ENCODE peak calls at places on chromosomes 2 and 18, in four cellular contexts. D, K, X and Y are unnamed samples.

GRCh38 chr2:221447310-221447709 is 124.8 kb downstream of the EPHA4 start:
- DNase-seq in D (no peak), K (no peak), X (peak; percentile 51), Y (no peak)

GRCh38 chr18:57150828-57151227 is 3.9 kb downstream of the BOD1L2 start:
- DNase-seq in D (no peak), K (no peak), X (peak; percentile 61), Y (no peak)

GRCh38 chr2:203875471-203875870 is 7.9 kb downstream of the CTLA4 start:
- DNase-seq in D (no peak), K (no peak), X (no peak), Y (no peak)

GRCh38 chr2:188786368-188786781 is 187.8 kb upstream of the COL3A1 start:
- DNase-seq in D (no peak), K (no peak), X (no peak), Y (no peak)

GRCh38 chr2:170895023-170895759 is 33.9 kb upstream of the GORASP2 start:
- DNase-seq in D (no peak), K (no peak), X (no peak), Y (no peak)

GRCh38 chr2:213751446-213751845 is 467.2 kb downstream of the SPAG16 start:
- DNase-seq in D (no peak), K (no peak), X (no peak), Y (no peak)

GRCh38 chr2:85161626-85161960 is 28.4 kb downstream of the TCF7L1 start:
- DNase-seq in D (no peak), K (no peak), X (no peak), Y (no peak)

GRCh38 chr2:192119536-192119935 is 75.2 kb downstream of the TMEFF2 start:
- DNase-seq in D (no peak), K (no peak), X (no peak), Y (no peak)

GRCh38 chr18:56139792-56140254 is 498.6 kb downstream of the TXNL1 start:
- DNase-seq in D (peak; percentile 61), K (peak; percentile 51), X (no peak), Y (peak; percentile 42)

GRCh38 chr18:55100817-55101457 is 141.7 kb upstream of the CCDC68 start:
- DNase-seq in D (no peak), K (no peak), X (no peak), Y (no peak)

GRCh38 chr18:50877545-50878265 is 1.2 kb upstream of the ME2 start:
- DNase-seq in D (no peak), K (no peak), X (no peak), Y (no peak)

GRCh38 chr2:219387284-219388126 is at the start of gene DNPEP:
- DNase-seq in D (peak; percentile 97), K (peak; percentile 94), X (peak; percentile 95), Y (peak; percentile 97)

GRCh38 chr2:39871291-39871761 is 92.3 kb upstream of the THUMPD2 start:
- DNase-seq in D (no peak), K (no peak), X (no peak), Y (no peak)

GRCh38 chr2:162091325-162092007 is 17.5 kb upstream of the DPP4 start:
- DNase-seq in D (no peak), K (no peak), X (peak; percentile 64), Y (no peak)

GRCh38 chr2:216352653-216353270 is 19.5 kb downstream of the MARCHF4 start:
- DNase-seq in D (no peak), K (no peak), X (no peak), Y (no peak)

GRCh38 chr18:741931-742512 is 29.6 kb upstream of the ENOSF1 start:
- DNase-seq in D (no peak), K (no peak), X (peak; percentile 53), Y (no peak)

GRCh38 chr2:216774620-216775019 is 79.3 kb upstream of the IGFBP5 start:
- DNase-seq in D (no peak), K (peak; percentile 77), X (no peak), Y (no peak)

GRCh38 chr2:12014088-12014960 is 267.9 kb downstream of the LPIN1 start:
- DNase-seq in D (no peak), K (no peak), X (no peak), Y (no peak)

GRCh38 chr2:185618630-185619029 is 120.0 kb upstream of the FSIP2 start:
- DNase-seq in D (no peak), K (no peak), X (peak; percentile 19), Y (no peak)

GRCh38 chr2:165274698-165275097 is 35.5 kb downstream of the SCN2A start:
- DNase-seq in D (peak; percentile 83), K (peak; percentile 78), X (no peak), Y (no peak)

GRCh38 chr2:233412405-233412804 is 58.1 kb downstream of the DGKD start:
- DNase-seq in D (no peak), K (no peak), X (no peak), Y (no peak)

GRCh38 chr2:233413046-233413445 is 58.8 kb downstream of the DGKD start:
- DNase-seq in D (no peak), K (no peak), X (no peak), Y (no peak)

GRCh38 chr2:233414777-233415570 is 60.7 kb downstream of the DGKD start:
- DNase-seq in D (no peak), K (no peak), X (no peak), Y (no peak)

GRCh38 chr2:233414273-233414654 is 60.0 kb downstream of the DGKD start:
- DNase-seq in D (no peak), K (no peak), X (no peak), Y (no peak)

DNA sequence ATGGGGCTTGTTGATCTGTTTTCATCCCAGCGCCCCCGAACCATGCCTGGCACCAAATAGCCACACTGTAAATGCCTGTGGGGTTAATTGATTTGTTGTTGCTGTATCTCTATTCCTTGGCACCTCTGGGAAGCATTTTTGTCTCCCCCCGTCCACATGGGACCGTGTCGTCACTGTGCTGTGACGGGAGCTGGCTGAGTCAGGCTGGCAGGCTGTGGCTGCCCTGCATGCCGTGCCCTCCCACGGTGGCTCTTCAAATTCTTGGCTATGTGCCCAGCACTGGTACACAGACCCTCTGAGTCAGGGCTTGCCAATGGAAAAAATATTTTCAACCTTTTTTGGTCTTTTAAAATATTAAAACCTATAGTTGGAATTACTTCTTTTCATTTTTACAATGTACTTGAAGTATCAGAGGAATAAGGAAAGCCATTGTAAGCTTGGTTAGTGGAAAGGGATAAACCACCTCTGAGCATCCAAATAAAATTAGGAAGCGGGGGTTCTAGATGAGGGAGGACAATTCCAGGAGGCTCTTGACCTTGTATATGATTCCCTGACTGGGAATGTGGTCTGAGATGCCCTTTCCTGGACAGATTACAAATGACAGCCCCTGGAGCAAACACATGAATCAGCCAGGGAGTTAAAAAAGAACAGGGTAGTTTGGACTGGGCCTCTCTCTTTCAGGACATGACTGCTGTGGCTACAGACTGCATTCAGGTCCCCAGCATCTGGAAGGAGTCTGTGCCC is 59.4 kb downstream of the DGKD start:
- DNase-seq in D (peak; percentile 87), K (peak; percentile 64), X (no peak), Y (no peak)
- H3K27ac ChIP-seq in D (peak overlapping the region; percentile 53), K (peak overlapping the region; percentile 80), X (no peak overlapping the region), Y (no peak overlapping the region)

DNA sequence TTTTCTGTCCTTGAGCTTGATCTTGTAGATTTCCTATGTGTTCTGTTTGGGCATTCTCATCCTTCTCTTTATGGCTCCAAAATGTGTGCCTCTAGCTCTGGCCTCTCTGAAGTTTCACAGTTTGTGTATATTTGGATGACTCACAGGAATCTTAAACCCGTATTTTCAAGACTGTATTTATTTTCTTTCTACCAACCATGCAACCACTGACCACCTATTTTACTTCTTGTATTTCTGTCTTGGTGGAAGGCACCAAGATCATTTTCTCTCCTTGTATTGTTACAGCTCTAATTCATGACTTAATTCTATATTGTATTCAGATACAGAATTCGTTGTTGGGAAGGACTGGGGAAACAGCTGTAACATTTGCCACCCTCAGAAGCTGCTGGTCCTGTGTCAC is 39.5 kb downstream of the ACSL3 start:
- DNase-seq in D (no peak), K (no peak), X (no peak), Y (no peak)
- H3K4me3 ChIP-seq in D (no peak overlapping the region), K (no peak overlapping the region), X (peak overlapping the region; percentile 10), Y (no peak overlapping the region)

DNA sequence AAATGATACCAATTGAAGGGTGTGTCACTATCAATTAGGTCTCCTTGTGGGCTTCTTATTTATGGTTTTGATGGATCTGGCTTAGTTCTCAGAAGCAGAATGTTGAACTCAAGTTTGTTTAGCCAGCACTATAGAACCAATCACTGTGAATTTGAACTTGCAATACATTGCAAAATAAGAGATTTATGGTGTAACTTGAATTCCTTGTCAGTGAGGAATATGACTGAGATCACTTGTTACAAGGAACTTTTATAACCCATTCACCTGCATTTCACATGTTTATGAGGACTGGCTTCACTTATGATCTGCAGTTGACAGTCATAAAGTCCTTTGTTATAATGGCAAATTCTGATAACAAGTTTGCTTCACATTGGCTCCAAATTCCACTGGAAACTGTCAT is 9.8 kb downstream of the GATA6 start:
- DNase-seq in D (no peak), K (no peak), X (no peak), Y (no peak)
- H3K27ac ChIP-seq in D (peak overlapping the region; percentile 83), K (peak overlapping the region; percentile 100), X (no peak overlapping the region), Y (peak overlapping the region; percentile 77)

GRCh38 chr2:230208576-230208975 is 11.2 kb downstream of the SP110 start:
- DNase-seq in D (no peak), K (no peak), X (no peak), Y (no peak)

GRCh38 chr2:230203110-230203676 is 16.6 kb downstream of the SP110 start:
- DNase-seq in D (no peak), K (peak; percentile 22), X (no peak), Y (no peak)

GRCh38 chr2:230205034-230205433 is 14.8 kb downstream of the SP110 start:
- DNase-seq in D (no peak), K (no peak), X (no peak), Y (no peak)

GRCh38 chr2:230202430-230203109 is 17.2 kb downstream of the SP110 start:
- DNase-seq in D (no peak), K (no peak), X (no peak), Y (no peak)

GRCh38 chr2:230205721-230206120 is 14.1 kb downstream of the SP110 start:
- DNase-seq in D (no peak), K (no peak), X (no peak), Y (no peak)
- H3K4me3 ChIP-seq in D (no peak overlapping the region), K (no peak overlapping the region), X (no peak overlapping the region), Y (no peak overlapping the region)

GRCh38 chr2:159152119-159152778 is 134.3 kb downstream of the WDSUB1 start:
- DNase-seq in D (no peak), K (no peak), X (no peak), Y (no peak)

GRCh38 chr2:159153063-159153462 is 133.4 kb downstream of the WDSUB1 start:
- DNase-seq in D (no peak), K (no peak), X (no peak), Y (no peak)

GRCh38 chr2:159155315-159155714 is 131.2 kb downstream of the WDSUB1 start:
- DNase-seq in D (peak; percentile 78), K (no peak), X (peak; percentile 60), Y (no peak)

GRCh38 chr2:159151198-159152118 is 135.0 kb downstream of the WDSUB1 start:
- DNase-seq in D (no peak), K (no peak), X (no peak), Y (no peak)

GRCh38 chr2:159153463-159153862 is 133.0 kb downstream of the WDSUB1 start:
- DNase-seq in D (no peak), K (no peak), X (no peak), Y (no peak)
- H3K27ac ChIP-seq in D (peak overlapping the region; percentile 44), K (peak overlapping the region; percentile 60), X (no peak overlapping the region), Y (no peak overlapping the region)

GRCh38 chr18:71105078-71105819 is 816.4 kb downstream of the SOCS6 start:
- DNase-seq in D (no peak), K (no peak), X (no peak), Y (no peak)
- H3K4me3 ChIP-seq in D (no peak overlapping the region), K (no peak overlapping the region), X (no peak overlapping the region), Y (no peak overlapping the region)